ENCODE peak calls at places on chromosomes 4 and X, in nine cellular contexts. One of them, this sample, is unnamed.

GRCh38 chr4:151417164-151417571 is 8.2 kb downstream of the FHIP1A start:
- DNase-seq in dorsolateral prefrontal cortex: no peak
- DNase-seq in cardiac fibroblast: no peak
- DNase-seq in GM23338: peak; percentile 67
- DNase-seq in cardiac muscle cell: no peak
- DNase-seq in BE2C: peak; percentile 6
- DNase-seq in LNCaP clone FGC: no peak
- DNase-seq in adrenal gland: no peak
- DNase-seq in choroid plexus epithelial cell: peak; percentile 29
- DNase-seq in this sample: peak; percentile 15

GRCh38 chr4:78765607-78766006 is 10.5 kb upstream of the BMP2K start:
- DNase-seq in dorsolateral prefrontal cortex: no peak
- DNase-seq in cardiac fibroblast: no peak
- DNase-seq in GM23338: no peak
- DNase-seq in cardiac muscle cell: no peak
- DNase-seq in BE2C: no peak
- DNase-seq in LNCaP clone FGC: no peak
- DNase-seq in adrenal gland: no peak
- DNase-seq in choroid plexus epithelial cell: no peak
- DNase-seq in this sample: no peak

GRCh38 chr4:101366331-101366730 is 19.0 kb upstream of the PPP3CA start:
- DNase-seq in dorsolateral prefrontal cortex: no peak
- DNase-seq in cardiac fibroblast: peak; percentile 33
- DNase-seq in GM23338: no peak
- DNase-seq in cardiac muscle cell: no peak
- DNase-seq in BE2C: no peak
- DNase-seq in LNCaP clone FGC: no peak
- DNase-seq in adrenal gland: no peak
- DNase-seq in choroid plexus epithelial cell: peak; percentile 47
- DNase-seq in this sample: no peak

GRCh38 chr4:159428975-159429692 is 326.3 kb downstream of the RAPGEF2 start:
- DNase-seq in dorsolateral prefrontal cortex: no peak
- DNase-seq in cardiac fibroblast: no peak
- DNase-seq in GM23338: no peak
- DNase-seq in cardiac muscle cell: peak; percentile 70
- DNase-seq in BE2C: no peak
- DNase-seq in LNCaP clone FGC: no peak
- DNase-seq in adrenal gland: no peak
- DNase-seq in choroid plexus epithelial cell: no peak
- DNase-seq in this sample: no peak

GRCh38 chr4:85128246-85129204 is 162.0 kb upstream of the WDFY3 start:
- DNase-seq in dorsolateral prefrontal cortex: no peak
- DNase-seq in cardiac fibroblast: no peak
- DNase-seq in GM23338: peak; percentile 20
- DNase-seq in cardiac muscle cell: no peak
- DNase-seq in BE2C: no peak
- DNase-seq in LNCaP clone FGC: no peak
- DNase-seq in adrenal gland: no peak
- DNase-seq in choroid plexus epithelial cell: no peak
- DNase-seq in this sample: no peak

GRCh38 chr4:40179360-40179759 is 17.5 kb upstream of the RHOH start:
- DNase-seq in dorsolateral prefrontal cortex: no peak
- DNase-seq in cardiac fibroblast: no peak
- DNase-seq in GM23338: no peak
- DNase-seq in cardiac muscle cell: no peak
- DNase-seq in BE2C: no peak
- DNase-seq in LNCaP clone FGC: no peak
- DNase-seq in adrenal gland: no peak
- DNase-seq in choroid plexus epithelial cell: no peak
- DNase-seq in this sample: no peak

GRCh38 chr4:154489558-154490260 is 1.9 kb downstream of the DCHS2 start:
- DNase-seq in dorsolateral prefrontal cortex: no peak
- DNase-seq in cardiac fibroblast: no peak
- DNase-seq in GM23338: no peak
- DNase-seq in cardiac muscle cell: no peak
- DNase-seq in BE2C: no peak
- DNase-seq in LNCaP clone FGC: no peak
- DNase-seq in adrenal gland: no peak
- DNase-seq in choroid plexus epithelial cell: no peak
- DNase-seq in this sample: no peak

GRCh38 chr4:168408620-168409019 is 71.7 kb downstream of the DDX60L start:
- DNase-seq in dorsolateral prefrontal cortex: no peak
- DNase-seq in cardiac fibroblast: peak; percentile 93
- DNase-seq in GM23338: no peak
- DNase-seq in cardiac muscle cell: peak; percentile 86
- DNase-seq in BE2C: peak; percentile 85
- DNase-seq in LNCaP clone FGC: peak; percentile 66
- DNase-seq in adrenal gland: peak; percentile 70
- DNase-seq in choroid plexus epithelial cell: peak; percentile 92
- DNase-seq in this sample: peak; percentile 98

GRCh38 chrX:40922307-40922706 is 162.9 kb upstream of the USP9X start:
- DNase-seq in dorsolateral prefrontal cortex: no peak
- DNase-seq in cardiac fibroblast: peak; percentile 79
- DNase-seq in GM23338: peak; percentile 88
- DNase-seq in cardiac muscle cell: peak; percentile 67
- DNase-seq in BE2C: no peak
- DNase-seq in LNCaP clone FGC: no peak
- DNase-seq in adrenal gland: no peak
- DNase-seq in choroid plexus epithelial cell: peak; percentile 90
- DNase-seq in this sample: peak; percentile 63

GRCh38 chr4:76641758-76642157 is 206.7 kb downstream of the SHROOM3 start:
- DNase-seq in dorsolateral prefrontal cortex: no peak
- DNase-seq in cardiac fibroblast: no peak
- DNase-seq in GM23338: no peak
- DNase-seq in cardiac muscle cell: no peak
- DNase-seq in BE2C: no peak
- DNase-seq in LNCaP clone FGC: no peak
- DNase-seq in adrenal gland: no peak
- DNase-seq in choroid plexus epithelial cell: no peak
- DNase-seq in this sample: no peak

GRCh38 chr4:105186701-105187158 is 40.1 kb downstream of the TET2 start:
- DNase-seq in dorsolateral prefrontal cortex: no peak
- DNase-seq in cardiac fibroblast: peak; percentile 68
- DNase-seq in GM23338: no peak
- DNase-seq in cardiac muscle cell: no peak
- DNase-seq in BE2C: peak; percentile 25
- DNase-seq in LNCaP clone FGC: no peak
- DNase-seq in adrenal gland: peak; percentile 44
- DNase-seq in choroid plexus epithelial cell: peak; percentile 71
- DNase-seq in this sample: peak; percentile 67

DNA sequence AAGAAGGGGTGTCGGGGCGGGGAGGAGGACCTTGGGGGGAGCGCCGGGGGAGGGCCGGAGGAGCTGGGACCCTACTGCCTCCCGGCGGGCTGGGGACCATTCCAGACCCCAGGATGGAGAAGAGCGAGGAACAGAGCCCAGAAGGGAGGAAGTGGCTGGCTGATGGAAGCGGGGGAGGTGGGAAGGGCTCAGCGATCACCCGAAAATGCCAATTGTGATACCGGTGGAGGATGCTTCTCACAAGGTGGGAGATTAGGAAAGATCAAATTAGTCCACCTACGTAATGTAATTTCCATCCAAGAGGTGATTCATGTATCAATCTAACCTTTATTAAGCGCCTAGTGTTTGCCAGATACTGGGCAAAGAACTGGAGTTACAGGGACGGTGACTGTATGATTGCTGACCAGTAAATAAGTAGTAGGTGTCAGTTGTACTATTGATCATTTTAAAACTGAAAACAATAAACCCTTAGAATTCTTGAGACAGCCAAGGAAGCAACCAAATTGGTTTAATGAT is 456 bp upstream of the RAI2 start:
- DNase-seq in dorsolateral prefrontal cortex: no peak
- DNase-seq in cardiac fibroblast: no peak
- DNase-seq in GM23338: peak; percentile 27
- DNase-seq in cardiac muscle cell: no peak
- DNase-seq in BE2C: no peak
- DNase-seq in LNCaP clone FGC: no peak
- DNase-seq in adrenal gland: no peak
- DNase-seq in choroid plexus epithelial cell: no peak
- DNase-seq in this sample: no peak
- H3K4me3 ChIP-seq in dorsolateral prefrontal cortex: peak overlapping the region; percentile 32
- H3K4me3 ChIP-seq in cardiac fibroblast: no peak overlapping the region
- H3K4me3 ChIP-seq in GM23338: peak overlapping the region; percentile 50
- H3K4me3 ChIP-seq in cardiac muscle cell: peak overlapping the region; percentile 36
- H3K4me3 ChIP-seq in BE2C: no peak overlapping the region
- H3K4me3 ChIP-seq in LNCaP clone FGC: no peak overlapping the region
- H3K4me3 ChIP-seq in adrenal gland: no peak overlapping the region
- H3K4me3 ChIP-seq in choroid plexus epithelial cell: no peak overlapping the region
- H3K4me3 ChIP-seq in this sample: no peak overlapping the region

GRCh38 chrX:130834830-130835229 is 68.2 kb downstream of the ENOX2 start:
- DNase-seq in dorsolateral prefrontal cortex: no peak
- DNase-seq in cardiac fibroblast: no peak
- DNase-seq in GM23338: no peak
- DNase-seq in cardiac muscle cell: no peak
- DNase-seq in BE2C: no peak
- DNase-seq in LNCaP clone FGC: no peak
- DNase-seq in adrenal gland: no peak
- DNase-seq in choroid plexus epithelial cell: no peak
- DNase-seq in this sample: no peak

GRCh38 chrX:130830599-130831346 is 72.2 kb downstream of the ENOX2 start:
- DNase-seq in dorsolateral prefrontal cortex: no peak
- DNase-seq in cardiac fibroblast: no peak
- DNase-seq in GM23338: no peak
- DNase-seq in cardiac muscle cell: no peak
- DNase-seq in BE2C: no peak
- DNase-seq in LNCaP clone FGC: no peak
- DNase-seq in adrenal gland: no peak
- DNase-seq in choroid plexus epithelial cell: no peak
- DNase-seq in this sample: no peak

GRCh38 chrX:130836447-130836846 is 66.6 kb downstream of the ENOX2 start:
- DNase-seq in dorsolateral prefrontal cortex: no peak
- DNase-seq in cardiac fibroblast: peak; percentile 2
- DNase-seq in GM23338: no peak
- DNase-seq in cardiac muscle cell: peak; percentile 46
- DNase-seq in BE2C: no peak
- DNase-seq in LNCaP clone FGC: no peak
- DNase-seq in adrenal gland: no peak
- DNase-seq in choroid plexus epithelial cell: peak; percentile 9
- DNase-seq in this sample: no peak

GRCh38 chrX:130831347-130831722 is 71.7 kb downstream of the ENOX2 start:
- DNase-seq in dorsolateral prefrontal cortex: no peak
- DNase-seq in cardiac fibroblast: no peak
- DNase-seq in GM23338: no peak
- DNase-seq in cardiac muscle cell: no peak
- DNase-seq in BE2C: no peak
- DNase-seq in LNCaP clone FGC: no peak
- DNase-seq in adrenal gland: no peak
- DNase-seq in choroid plexus epithelial cell: no peak
- DNase-seq in this sample: no peak

GRCh38 chrX:130834149-130834548 is 68.9 kb downstream of the ENOX2 start:
- DNase-seq in dorsolateral prefrontal cortex: no peak
- DNase-seq in cardiac fibroblast: no peak
- DNase-seq in GM23338: peak; percentile 59
- DNase-seq in cardiac muscle cell: no peak
- DNase-seq in BE2C: peak; percentile 9
- DNase-seq in LNCaP clone FGC: no peak
- DNase-seq in adrenal gland: no peak
- DNase-seq in choroid plexus epithelial cell: no peak
- DNase-seq in this sample: no peak
- H3K4me3 ChIP-seq in dorsolateral prefrontal cortex: no peak overlapping the region
- H3K4me3 ChIP-seq in cardiac fibroblast: no peak overlapping the region
- H3K4me3 ChIP-seq in GM23338: no peak overlapping the region
- H3K4me3 ChIP-seq in cardiac muscle cell: no peak overlapping the region
- H3K4me3 ChIP-seq in BE2C: no peak overlapping the region
- H3K4me3 ChIP-seq in LNCaP clone FGC: no peak overlapping the region
- H3K4me3 ChIP-seq in adrenal gland: no peak overlapping the region
- H3K4me3 ChIP-seq in choroid plexus epithelial cell: no peak overlapping the region
- H3K4me3 ChIP-seq in this sample: no peak overlapping the region

GRCh38 chr4:186687263-186687662 is 36.4 kb downstream of the FAT1 start:
- DNase-seq in dorsolateral prefrontal cortex: no peak
- DNase-seq in cardiac fibroblast: no peak
- DNase-seq in GM23338: no peak
- DNase-seq in cardiac muscle cell: no peak
- DNase-seq in BE2C: no peak
- DNase-seq in LNCaP clone FGC: no peak
- DNase-seq in adrenal gland: no peak
- DNase-seq in choroid plexus epithelial cell: no peak
- DNase-seq in this sample: no peak

GRCh38 chr4:186684220-186684619 is 39.4 kb downstream of the FAT1 start:
- DNase-seq in dorsolateral prefrontal cortex: no peak
- DNase-seq in cardiac fibroblast: no peak
- DNase-seq in GM23338: no peak
- DNase-seq in cardiac muscle cell: no peak
- DNase-seq in BE2C: no peak
- DNase-seq in LNCaP clone FGC: no peak
- DNase-seq in adrenal gland: no peak
- DNase-seq in choroid plexus epithelial cell: no peak
- DNase-seq in this sample: no peak

GRCh38 chr4:186684889-186685309 is 38.8 kb downstream of the FAT1 start:
- DNase-seq in dorsolateral prefrontal cortex: no peak
- DNase-seq in cardiac fibroblast: no peak
- DNase-seq in GM23338: peak; percentile 72
- DNase-seq in cardiac muscle cell: peak; percentile 61
- DNase-seq in BE2C: no peak
- DNase-seq in LNCaP clone FGC: no peak
- DNase-seq in adrenal gland: no peak
- DNase-seq in choroid plexus epithelial cell: no peak
- DNase-seq in this sample: no peak

GRCh38 chr4:186688150-186688943 is 35.3 kb downstream of the FAT1 start:
- DNase-seq in dorsolateral prefrontal cortex: no peak
- DNase-seq in cardiac fibroblast: no peak
- DNase-seq in GM23338: peak; percentile 67
- DNase-seq in cardiac muscle cell: no peak
- DNase-seq in BE2C: no peak
- DNase-seq in LNCaP clone FGC: no peak
- DNase-seq in adrenal gland: no peak
- DNase-seq in choroid plexus epithelial cell: no peak
- DNase-seq in this sample: no peak

DNA sequence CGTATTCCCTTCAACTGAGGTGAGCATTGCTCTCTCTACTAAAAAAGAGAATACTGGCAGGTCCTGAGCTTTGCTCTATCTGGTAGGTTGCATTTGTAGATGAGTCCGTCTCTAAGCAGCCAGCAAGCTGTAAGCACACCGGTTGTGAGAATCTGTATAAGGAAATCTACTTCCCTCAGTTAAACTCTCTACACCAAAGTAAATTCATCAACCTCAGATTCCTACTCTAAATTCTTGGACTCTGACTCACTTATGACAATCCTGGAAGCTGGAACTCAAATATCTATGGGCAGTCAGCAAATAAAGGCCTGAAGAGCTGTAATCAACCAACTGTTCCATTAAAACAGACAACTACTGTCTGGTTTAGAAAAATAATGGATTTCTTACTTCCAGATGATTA is 37.9 kb downstream of the FAT1 start:
- DNase-seq in dorsolateral prefrontal cortex: no peak
- DNase-seq in cardiac fibroblast: peak; percentile 85
- DNase-seq in GM23338: peak; percentile 42
- DNase-seq in cardiac muscle cell: no peak
- DNase-seq in BE2C: no peak
- DNase-seq in LNCaP clone FGC: no peak
- DNase-seq in adrenal gland: no peak
- DNase-seq in choroid plexus epithelial cell: peak; percentile 88
- DNase-seq in this sample: peak; percentile 83
- H3K4me3 ChIP-seq in dorsolateral prefrontal cortex: no peak overlapping the region
- H3K4me3 ChIP-seq in cardiac fibroblast: no peak overlapping the region
- H3K4me3 ChIP-seq in GM23338: no peak overlapping the region
- H3K4me3 ChIP-seq in cardiac muscle cell: no peak overlapping the region
- H3K4me3 ChIP-seq in BE2C: no peak overlapping the region
- H3K4me3 ChIP-seq in LNCaP clone FGC: no peak overlapping the region
- H3K4me3 ChIP-seq in adrenal gland: no peak overlapping the region
- H3K4me3 ChIP-seq in choroid plexus epithelial cell: no peak overlapping the region
- H3K4me3 ChIP-seq in this sample: no peak overlapping the region

GRCh38 chrX:153225438-153226098 is 46.5 kb downstream of the MAGEA1 start:
- DNase-seq in dorsolateral prefrontal cortex: no peak
- DNase-seq in cardiac fibroblast: no peak
- DNase-seq in GM23338: no peak
- DNase-seq in cardiac muscle cell: no peak
- DNase-seq in BE2C: no peak
- DNase-seq in LNCaP clone FGC: no peak
- DNase-seq in adrenal gland: no peak
- DNase-seq in choroid plexus epithelial cell: no peak
- DNase-seq in this sample: no peak

GRCh38 chrX:153226344-153227190 is 47.5 kb downstream of the MAGEA1 start:
- DNase-seq in dorsolateral prefrontal cortex: no peak
- DNase-seq in cardiac fibroblast: peak; percentile 54
- DNase-seq in GM23338: peak; percentile 98
- DNase-seq in cardiac muscle cell: peak; percentile 53
- DNase-seq in BE2C: peak; percentile 38
- DNase-seq in LNCaP clone FGC: no peak
- DNase-seq in adrenal gland: no peak
- DNase-seq in choroid plexus epithelial cell: peak; percentile 67
- DNase-seq in this sample: peak; percentile 91
- H3K4me3 ChIP-seq in dorsolateral prefrontal cortex: no peak overlapping the region
- H3K4me3 ChIP-seq in cardiac fibroblast: no peak overlapping the region
- H3K4me3 ChIP-seq in GM23338: peak overlapping the region; percentile 39
- H3K4me3 ChIP-seq in cardiac muscle cell: no peak overlapping the region
- H3K4me3 ChIP-seq in BE2C: no peak overlapping the region
- H3K4me3 ChIP-seq in LNCaP clone FGC: no peak overlapping the region
- H3K4me3 ChIP-seq in adrenal gland: no peak overlapping the region
- H3K4me3 ChIP-seq in choroid plexus epithelial cell: peak overlapping the region; percentile 11
- H3K4me3 ChIP-seq in this sample: peak overlapping the region; percentile 17